ENCODE peak calls at places on chromosome 17, in four cellular contexts. L, O, V and A are unnamed samples.

GRCh38 chr17:67575325-67575724 is 142.4 kb upstream of the NOL11 start:
- DNase-seq in L (no peak), O (no peak), V (no peak), A (no peak)

GRCh38 chr17:55423535-55423934 is 1.9 kb upstream of the MMD start:
- DNase-seq in L (no peak), O (no peak), V (no peak), A (no peak)

GRCh38 chr17:66165537-66166123 is 26.3 kb downstream of the CEP112 start:
- DNase-seq in L (no peak), O (peak; percentile 76), V (no peak), A (no peak)

GRCh38 chr17:37089998-37090397 is 141.2 kb downstream of the AATF start:
- DNase-seq in L (no peak), O (peak; percentile 84), V (no peak), A (peak; percentile 24)

GRCh38 chr17:66964083-66964771 is at the start of gene CACNG4:
- DNase-seq in L (no peak), O (no peak), V (no peak), A (no peak)

GRCh38 chr17:73536700-73537680 is 107.3 kb downstream of the SDK2 start:
- DNase-seq in L (no peak), O (no peak), V (no peak), A (no peak)

GRCh38 chr17:66449418-66449977 is 147.1 kb downstream of the PRKCA start:
- DNase-seq in L (no peak), O (no peak), V (no peak), A (no peak)

GRCh38 chr17:32912218-32912897 is 15.6 kb upstream of the TMEM98 start:
- DNase-seq in L (peak; percentile 37), O (peak; percentile 61), V (peak; percentile 51), A (no peak)

GRCh38 chr17:19753661-19754463 is 5.8 kb upstream of the ALDH3A1 start:
- DNase-seq in L (no peak), O (no peak), V (peak; percentile 35), A (no peak)

GRCh38 chr17:79981090-79981489 is 54.6 kb downstream of the TBC1D16 start:
- DNase-seq in L (no peak), O (no peak), V (no peak), A (no peak)

GRCh38 chr17:80657561-80657960 is 112.9 kb downstream of the RPTOR start:
- DNase-seq in L (no peak), O (no peak), V (no peak), A (no peak)

GRCh38 chr17:49604314-49604869 is 28.7 kb downstream of the NXPH3 start:
- DNase-seq in L (no peak), O (peak; percentile 23), V (no peak), A (no peak)

GRCh38 chr17:17090642-17091103 is 48.4 kb downstream of the MPRIP start:
- DNase-seq in L (no peak), O (no peak), V (no peak), A (no peak)